ENCODE peak calls at places on chromosomes 6 and 20, in eight cellular contexts. One of them, this sample, is unnamed.

GRCh38 chr20:62835931-62836861 is 19.3 kb downstream of the COL9A3 start:
- DNase-seq in AG04450: no peak
- DNase-seq in SK-N-SH: peak; percentile 20
- DNase-seq in HCT116: no peak
- DNase-seq in spleen: peak; percentile 71
- DNase-seq in HL-60: no peak
- DNase-seq in epithelial cell of esophagus: peak; percentile 46
- DNase-seq in ascending aorta: no peak
- DNase-seq in this sample: no peak

GRCh38 chr6:109478848-109479624 is 4.0 kb downstream of the ZBTB24 start:
- DNase-seq in AG04450: no peak
- DNase-seq in SK-N-SH: no peak
- DNase-seq in HCT116: no peak
- DNase-seq in spleen: no peak
- DNase-seq in HL-60: no peak
- DNase-seq in epithelial cell of esophagus: no peak
- DNase-seq in ascending aorta: no peak
- DNase-seq in this sample: no peak

GRCh38 chr6:138528986-138529385 is 29.7 kb upstream of the NHSL1 start:
- DNase-seq in AG04450: no peak
- DNase-seq in SK-N-SH: no peak
- DNase-seq in HCT116: no peak
- DNase-seq in spleen: no peak
- DNase-seq in HL-60: no peak
- DNase-seq in epithelial cell of esophagus: no peak
- DNase-seq in ascending aorta: no peak
- DNase-seq in this sample: no peak

GRCh38 chr20:4068708-4069107 is 53.4 kb upstream of the RNF24 start:
- DNase-seq in AG04450: no peak
- DNase-seq in SK-N-SH: no peak
- DNase-seq in HCT116: no peak
- DNase-seq in spleen: peak; percentile 18
- DNase-seq in HL-60: peak; percentile 59
- DNase-seq in epithelial cell of esophagus: peak; percentile 64
- DNase-seq in ascending aorta: peak; percentile 64
- DNase-seq in this sample: no peak

GRCh38 chr6:151325075-151326050 is 66.0 kb downstream of the ZBTB2 start:
- DNase-seq in AG04450: no peak
- DNase-seq in SK-N-SH: peak; percentile 80
- DNase-seq in HCT116: peak; percentile 78
- DNase-seq in spleen: peak; percentile 83
- DNase-seq in HL-60: no peak
- DNase-seq in epithelial cell of esophagus: peak; percentile 40
- DNase-seq in ascending aorta: peak; percentile 89
- DNase-seq in this sample: peak; percentile 49

GRCh38 chr20:31818376-31818908 is 714 bp upstream of the MYLK2 start:
- DNase-seq in AG04450: no peak
- DNase-seq in SK-N-SH: no peak
- DNase-seq in HCT116: no peak
- DNase-seq in spleen: no peak
- DNase-seq in HL-60: no peak
- DNase-seq in epithelial cell of esophagus: no peak
- DNase-seq in ascending aorta: no peak
- DNase-seq in this sample: no peak

GRCh38 chr6:111096246-111096645 is 8.9 kb downstream of the SLC16A10 start:
- DNase-seq in AG04450: no peak
- DNase-seq in SK-N-SH: no peak
- DNase-seq in HCT116: no peak
- DNase-seq in spleen: no peak
- DNase-seq in HL-60: no peak
- DNase-seq in epithelial cell of esophagus: peak; percentile 89
- DNase-seq in ascending aorta: no peak
- DNase-seq in this sample: no peak

GRCh38 chr20:56540415-56540814 is 7.4 kb downstream of the FAM209B start:
- DNase-seq in AG04450: no peak
- DNase-seq in SK-N-SH: no peak
- DNase-seq in HCT116: no peak
- DNase-seq in spleen: no peak
- DNase-seq in HL-60: no peak
- DNase-seq in epithelial cell of esophagus: no peak
- DNase-seq in ascending aorta: no peak
- DNase-seq in this sample: no peak

GRCh38 chr20:43507150-43508080 is at the start of gene L3MBTL1:
- DNase-seq in AG04450: no peak
- DNase-seq in SK-N-SH: peak; percentile 96
- DNase-seq in HCT116: peak; percentile 33
- DNase-seq in spleen: peak; percentile 85
- DNase-seq in HL-60: peak; percentile 14
- DNase-seq in epithelial cell of esophagus: peak; percentile 70
- DNase-seq in ascending aorta: no peak
- DNase-seq in this sample: peak; percentile 50

GRCh38 chr20:6108330-6108729 is 14.5 kb downstream of the FERMT1 start:
- DNase-seq in AG04450: no peak
- DNase-seq in SK-N-SH: no peak
- DNase-seq in HCT116: no peak
- DNase-seq in spleen: no peak
- DNase-seq in HL-60: no peak
- DNase-seq in epithelial cell of esophagus: no peak
- DNase-seq in ascending aorta: no peak
- DNase-seq in this sample: no peak

GRCh38 chr20:16260911-16261310 is 312.3 kb downstream of the KIF16B start:
- DNase-seq in AG04450: no peak
- DNase-seq in SK-N-SH: no peak
- DNase-seq in HCT116: no peak
- DNase-seq in spleen: no peak
- DNase-seq in HL-60: no peak
- DNase-seq in epithelial cell of esophagus: no peak
- DNase-seq in ascending aorta: no peak
- DNase-seq in this sample: no peak

GRCh38 chr6:32942555-32942954 is 1.7 kb upstream of the HLA-DMB start:
- DNase-seq in AG04450: no peak
- DNase-seq in SK-N-SH: no peak
- DNase-seq in HCT116: no peak
- DNase-seq in spleen: no peak
- DNase-seq in HL-60: no peak
- DNase-seq in epithelial cell of esophagus: no peak
- DNase-seq in ascending aorta: no peak
- DNase-seq in this sample: no peak

GRCh38 chr6:156948807-156949206 is 171.6 kb downstream of the ARID1B start:
- DNase-seq in AG04450: peak; percentile 60
- DNase-seq in SK-N-SH: no peak
- DNase-seq in HCT116: peak; percentile 41
- DNase-seq in spleen: no peak
- DNase-seq in HL-60: no peak
- DNase-seq in epithelial cell of esophagus: peak; percentile 92
- DNase-seq in ascending aorta: no peak
- DNase-seq in this sample: no peak
- TF ChIP-seq CTCF in AG04450: peak; percentile 23
- TF ChIP-seq CTCF in SK-N-SH: peak; percentile 28
- TF ChIP-seq CTCF in HCT116: no peak
- TF ChIP-seq CTCF in spleen: no peak
- TF ChIP-seq CTCF in HL-60: no peak
- TF ChIP-seq CTCF in epithelial cell of esophagus: no peak
- TF ChIP-seq CTCF in ascending aorta: no peak
- TF ChIP-seq CTCF in this sample: no peak

GRCh38 chr20:59985864-59986263 is 27.6 kb downstream of the CDH26 start:
- DNase-seq in AG04450: no peak
- DNase-seq in SK-N-SH: no peak
- DNase-seq in HCT116: no peak
- DNase-seq in spleen: no peak
- DNase-seq in HL-60: peak; percentile 60
- DNase-seq in epithelial cell of esophagus: no peak
- DNase-seq in ascending aorta: no peak
- DNase-seq in this sample: peak; percentile 42
- TF ChIP-seq CTCF in AG04450: no peak
- TF ChIP-seq CTCF in SK-N-SH: no peak
- TF ChIP-seq CTCF in HCT116: no peak
- TF ChIP-seq CTCF in spleen: no peak
- TF ChIP-seq CTCF in HL-60: no peak
- TF ChIP-seq CTCF in epithelial cell of esophagus: peak; percentile 16
- TF ChIP-seq CTCF in ascending aorta: no peak
- TF ChIP-seq CTCF in this sample: peak; percentile 48

DNA sequence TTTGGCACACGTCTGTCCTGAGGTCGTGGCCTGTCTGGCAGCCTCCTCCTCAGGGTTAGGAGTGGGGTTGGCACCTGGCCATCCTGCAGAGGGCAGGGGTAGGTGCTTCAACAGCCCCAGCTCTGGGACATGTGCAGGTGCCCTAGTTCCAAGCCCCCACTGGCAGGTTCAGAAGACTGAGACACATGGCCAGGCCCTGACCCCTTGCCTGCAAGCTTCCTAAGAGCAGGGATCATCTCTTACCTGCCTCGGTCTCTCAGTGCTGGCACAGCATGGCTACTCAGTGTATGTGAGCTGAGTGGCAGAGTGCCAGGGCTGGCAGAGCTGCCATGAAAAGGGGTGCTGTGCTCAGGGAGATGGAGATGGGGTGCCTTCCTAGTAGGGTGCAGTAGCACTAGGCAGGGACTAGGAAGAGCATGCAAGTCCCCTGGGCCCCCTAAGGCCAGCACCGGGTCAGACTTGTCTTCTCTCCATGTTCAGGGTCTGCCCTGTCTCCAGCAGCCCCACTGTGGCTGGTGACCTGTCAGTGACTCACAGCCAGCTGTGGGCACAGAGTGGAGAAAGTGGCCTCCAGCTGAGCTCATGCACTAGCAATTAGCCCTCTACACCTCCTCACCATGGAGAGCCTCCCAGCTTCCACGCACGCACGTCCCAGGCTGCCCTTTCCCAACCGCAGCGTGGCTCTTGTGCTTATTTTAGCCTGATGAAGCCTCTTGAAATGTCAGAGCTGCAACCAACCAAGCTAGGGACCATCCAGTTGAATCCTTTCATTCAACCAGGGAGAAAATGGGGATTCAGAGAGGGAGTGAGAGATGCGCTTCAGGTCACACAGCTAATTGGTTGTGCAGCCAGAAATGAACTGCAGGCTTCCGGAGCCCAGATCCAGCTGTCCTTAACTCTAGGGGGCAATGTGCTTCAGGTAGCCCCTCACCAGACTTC is 116.6 kb downstream of the MRPL14 start:
- DNase-seq in AG04450: peak; percentile 96
- DNase-seq in SK-N-SH: no peak
- DNase-seq in HCT116: peak; percentile 74
- DNase-seq in spleen: peak; percentile 61
- DNase-seq in HL-60: peak; percentile 71
- DNase-seq in epithelial cell of esophagus: peak; percentile 79
- DNase-seq in ascending aorta: no peak
- DNase-seq in this sample: peak; percentile 51
- TF ChIP-seq CTCF in AG04450: peak; percentile 6
- TF ChIP-seq CTCF in SK-N-SH: peak; percentile 9
- TF ChIP-seq CTCF in HCT116: no peak
- TF ChIP-seq CTCF in spleen: no peak
- TF ChIP-seq CTCF in HL-60: no peak
- TF ChIP-seq CTCF in epithelial cell of esophagus: no peak
- TF ChIP-seq CTCF in ascending aorta: no peak
- TF ChIP-seq CTCF in this sample: no peak

GRCh38 chr6:165159459-165159858 is 149.9 kb downstream of the C6orf118 start:
- DNase-seq in AG04450: no peak
- DNase-seq in SK-N-SH: peak; percentile 27
- DNase-seq in HCT116: no peak
- DNase-seq in spleen: no peak
- DNase-seq in HL-60: no peak
- DNase-seq in epithelial cell of esophagus: no peak
- DNase-seq in ascending aorta: no peak
- DNase-seq in this sample: no peak

DNA sequence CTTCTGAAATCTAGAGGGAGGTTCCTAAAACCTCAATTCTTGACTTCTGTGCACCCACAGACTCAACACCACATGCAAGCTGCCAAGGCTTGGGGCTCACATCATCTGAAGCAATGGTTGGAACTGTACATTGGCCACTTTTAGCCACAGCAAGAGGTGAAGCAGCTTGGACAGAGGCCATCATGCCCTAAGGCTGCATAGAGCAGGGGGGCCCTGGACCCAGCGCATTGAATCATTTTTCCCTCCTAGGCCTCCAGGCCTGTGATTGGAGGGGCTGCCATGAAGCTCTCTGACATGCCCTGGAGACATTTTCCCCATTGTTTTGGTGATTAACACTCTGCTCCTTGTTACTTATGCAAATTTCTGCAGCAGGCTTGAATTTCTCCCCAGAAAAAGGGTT is 145.9 kb downstream of the C6orf118 start:
- DNase-seq in AG04450: no peak
- DNase-seq in SK-N-SH: no peak
- DNase-seq in HCT116: no peak
- DNase-seq in spleen: no peak
- DNase-seq in HL-60: no peak
- DNase-seq in epithelial cell of esophagus: no peak
- DNase-seq in ascending aorta: no peak
- DNase-seq in this sample: no peak
- TF ChIP-seq CTCF in AG04450: no peak
- TF ChIP-seq CTCF in SK-N-SH: no peak
- TF ChIP-seq CTCF in HCT116: no peak
- TF ChIP-seq CTCF in spleen: no peak
- TF ChIP-seq CTCF in HL-60: no peak
- TF ChIP-seq CTCF in epithelial cell of esophagus: no peak
- TF ChIP-seq CTCF in ascending aorta: no peak
- TF ChIP-seq CTCF in this sample: no peak

GRCh38 chr6:13411484-13411883 is 75.9 kb downstream of the GFOD1 start:
- DNase-seq in AG04450: no peak
- DNase-seq in SK-N-SH: no peak
- DNase-seq in HCT116: no peak
- DNase-seq in spleen: no peak
- DNase-seq in HL-60: no peak
- DNase-seq in epithelial cell of esophagus: no peak
- DNase-seq in ascending aorta: peak; percentile 57
- DNase-seq in this sample: no peak
- TF ChIP-seq CTCF in AG04450: no peak
- TF ChIP-seq CTCF in SK-N-SH: no peak
- TF ChIP-seq CTCF in HCT116: no peak
- TF ChIP-seq CTCF in spleen: no peak
- TF ChIP-seq CTCF in HL-60: no peak
- TF ChIP-seq CTCF in epithelial cell of esophagus: no peak
- TF ChIP-seq CTCF in ascending aorta: no peak
- TF ChIP-seq CTCF in this sample: no peak

GRCh38 chr20:46400253-46400652 is 6.2 kb downstream of the ELMO2 start:
- DNase-seq in AG04450: peak; percentile 27
- DNase-seq in SK-N-SH: no peak
- DNase-seq in HCT116: no peak
- DNase-seq in spleen: no peak
- DNase-seq in HL-60: peak; percentile 77
- DNase-seq in epithelial cell of esophagus: peak; percentile 37
- DNase-seq in ascending aorta: peak; percentile 76
- DNase-seq in this sample: no peak
- TF ChIP-seq CTCF in AG04450: no peak
- TF ChIP-seq CTCF in SK-N-SH: no peak
- TF ChIP-seq CTCF in HCT116: no peak
- TF ChIP-seq CTCF in spleen: no peak
- TF ChIP-seq CTCF in HL-60: no peak
- TF ChIP-seq CTCF in epithelial cell of esophagus: no peak
- TF ChIP-seq CTCF in ascending aorta: no peak
- TF ChIP-seq CTCF in this sample: no peak